ENCODE peak calls at places on chromosomes 2 and 18, in eight cellular contexts. W is Ammon's horn; T is nucleus accumbens; U is cardiac muscle cell; H is effector memory CD4-positive, alpha-beta T cell; E is AG20443; S is omental fat pad; K is AG08395. I is an unnamed sample.

GRCh38 chr2:201824212-201824611 is 17.9 kb downstream of the CDK15 start:
- DNase-seq in W (no peak), T (no peak), U (no peak), H (no peak), E (no peak), S (no peak), K (no peak), I (no peak)

GRCh38 chr2:128438091-128438490 is 119.4 kb upstream of the HS6ST1 start:
- DNase-seq in W (no peak), T (no peak), U (no peak), H (no peak), E (no peak), S (no peak), K (no peak), I (no peak)

GRCh38 chr2:37189452-37190153 is 1.1 kb upstream of the SULT6B1 start:
- DNase-seq in W (no peak), T (no peak), U (no peak), H (no peak), E (peak; percentile 86), S (no peak), K (peak; percentile 82), I (no peak)

GRCh38 chr2:158890296-158890905 is 78.0 kb upstream of the TANC1 start:
- DNase-seq in W (no peak), T (no peak), U (no peak), H (no peak), E (peak; percentile 45), S (no peak), K (peak; percentile 50), I (no peak)

GRCh38 chr2:132256251-132256902 is 94.6 kb upstream of the ANKRD30BL start:
- DNase-seq in W (no peak), T (no peak), U (no peak), H (no peak), E (peak; percentile 8), S (no peak), K (no peak), I (no peak)

GRCh38 chr18:26406294-26406693 is 142.1 kb downstream of the KCTD1 start:
- DNase-seq in W (no peak), T (no peak), U (no peak), H (no peak), E (no peak), S (no peak), K (no peak), I (no peak)

GRCh38 chr2:128736689-128737545 is 418.2 kb upstream of the HS6ST1 start:
- DNase-seq in W (peak; percentile 83), T (peak; percentile 58), U (peak; percentile 87), H (no peak), E (peak; percentile 90), S (peak; percentile 60), K (peak; percentile 76), I (peak; percentile 34)

GRCh38 chr2:178297091-178297411 is 102.7 kb downstream of the OSBPL6 start:
- DNase-seq in W (no peak), T (no peak), U (no peak), H (no peak), E (no peak), S (no peak), K (no peak), I (no peak)

GRCh38 chr2:192887296-192887695 is 692.6 kb upstream of the TMEFF2 start:
- DNase-seq in W (no peak), T (no peak), U (no peak), H (no peak), E (no peak), S (no peak), K (no peak), I (no peak)

GRCh38 chr2:73993799-73994543 is 9.3 kb downstream of the TET3 start:
- DNase-seq in W (no peak), T (no peak), U (no peak), H (no peak), E (no peak), S (no peak), K (no peak), I (no peak)

GRCh38 chr2:236667526-236667925 is 97.9 kb downstream of the ACKR3 start:
- DNase-seq in W (no peak), T (no peak), U (no peak), H (no peak), E (no peak), S (no peak), K (no peak), I (no peak)

GRCh38 chr2:108564510-108564909 is 30.2 kb downstream of the LIMS1 start:
- DNase-seq in W (no peak), T (no peak), U (no peak), H (no peak), E (no peak), S (no peak), K (no peak), I (no peak)

GRCh38 chr2:53987336-53987921 is 16.6 kb upstream of the PSME4 start:
- DNase-seq in W (no peak), T (no peak), U (no peak), H (no peak), E (no peak), S (no peak), K (no peak), I (peak; percentile 85)

GRCh38 chr2:47221039-47221438 is 65.9 kb upstream of the STPG4 start:
- DNase-seq in W (no peak), T (no peak), U (no peak), H (no peak), E (peak; percentile 66), S (no peak), K (peak; percentile 62), I (no peak)

GRCh38 chr2:54287532-54287931 is 31.5 kb upstream of the TSPYL6 start:
- DNase-seq in W (no peak), T (no peak), U (no peak), H (no peak), E (peak; percentile 20), S (no peak), K (no peak), I (no peak)

GRCh38 chr18:49690307-49690706 is 123.0 kb downstream of the ACAA2 start:
- DNase-seq in W (no peak), T (no peak), U (no peak), H (no peak), E (peak; percentile 41), S (no peak), K (peak; percentile 44), I (no peak)

GRCh38 chr2:126637393-126637792 is 18.6 kb upstream of the GYPC start:
- DNase-seq in W (no peak), T (no peak), U (no peak), H (no peak), E (no peak), S (no peak), K (no peak), I (no peak)

GRCh38 chr2:79235135-79235534 is 75.6 kb upstream of the REG3A start:
- DNase-seq in W (no peak), T (no peak), U (no peak), H (no peak), E (no peak), S (no peak), K (no peak), I (no peak)

GRCh38 chr18:31301201-31301655 is 16.7 kb upstream of the DSG1 start:
- DNase-seq in W (no peak), T (no peak), U (no peak), H (no peak), E (no peak), S (no peak), K (no peak), I (no peak)

GRCh38 chr2:147224070-147224469 is 620.8 kb upstream of the ACVR2A start:
- DNase-seq in W (no peak), T (no peak), U (no peak), H (no peak), E (peak; percentile 21), S (no peak), K (peak; percentile 15), I (no peak)

GRCh38 chr2:71901466-71901865 is 246.2 kb downstream of the CYP26B1 start:
- DNase-seq in W (no peak), T (no peak), U (no peak), H (no peak), E (no peak), S (no peak), K (peak; percentile 34), I (no peak)

GRCh38 chr2:239014897-239015768 is 167.2 kb downstream of the TWIST2 start:
- DNase-seq in W (no peak), T (no peak), U (no peak), H (no peak), E (no peak), S (no peak), K (no peak), I (no peak)

GRCh38 chr2:156333274-156333950 is 891 bp upstream of the NR4A2 start:
- DNase-seq in W (no peak), T (no peak), U (no peak), H (no peak), E (no peak), S (no peak), K (no peak), I (no peak)

GRCh38 chr18:435940-436339 is 64.6 kb downstream of the COLEC12 start:
- DNase-seq in W (peak; percentile 85), T (peak; percentile 29), U (no peak), H (no peak), E (no peak), S (no peak), K (no peak), I (no peak)

GRCh38 chr2:10709290-10709939 is 12.0 kb upstream of the ATP6V1C2 start:
- DNase-seq in W (no peak), T (no peak), U (peak; percentile 37), H (no peak), E (peak; percentile 32), S (no peak), K (peak; percentile 36), I (no peak)

I was measured in NCI-H774.